ENCODE peak calls at places on chromosome 21, in seven cellular contexts. B is T-helper 1 cell, P is astrocyte of the hippocampus, N is heart right ventricle, Y is sigmoid colon, F is AG08395, C is HEK293T. U is an unnamed sample.

GRCh38 chr21:46388206-46388880 is 64.4 kb downstream of the PCNT start:
- DNase-seq in N (no peak), P (no peak), F (no peak), B (no peak), C (no peak), Y (no peak), U (no peak)

GRCh38 chr21:22965455-22966125 is 1967.4 kb downstream of the NCAM2 start:
- DNase-seq in Y (no peak), B (no peak), C (no peak), N (no peak), F (no peak), P (no peak), U (no peak)

GRCh38 chr21:14383596-14384210 is 757 bp upstream of the HSPA13 start:
- DNase-seq in Y (no peak), N (no peak), C (peak), B (no peak), P (no peak), F (peak), U (peak)

GRCh38 chr21:41894922-41895557 is 15.9 kb upstream of the PRDM15 start:
- DNase-seq in P (peak), N (no peak), B (no peak), F (no peak), Y (peak), C (no peak), U (no peak)

GRCh38 chr21:21001591-21002100 is 3.4 kb downstream of the NCAM2 start:
- DNase-seq in N (no peak), C (no peak), F (no peak), B (no peak), P (no peak), Y (no peak), U (no peak)

GRCh38 chr21:40567511-40567910 is 279.4 kb downstream of the DSCAM start:
- DNase-seq in C (no peak), P (no peak), Y (no peak), F (no peak), B (no peak), N (no peak), U (no peak)

GRCh38 chr21:35333831-35334593 is 284.9 kb upstream of the RUNX1 start:
- DNase-seq in B (no peak), N (no peak), F (peak), C (no peak), Y (no peak), P (no peak), U (peak)

GRCh38 chr21:36820176-36821031 is 121.5 kb downstream of the SIM2 start:
- DNase-seq in F (no peak), N (no peak), P (no peak), C (no peak), Y (no peak), B (no peak), U (no peak)

GRCh38 chr21:16570196-16570595 is 840.4 kb downstream of the USP25 start:
- DNase-seq in B (no peak), N (no peak), C (no peak), Y (no peak), F (no peak), P (peak), U (no peak)

GRCh38 chr21:25561668-25562641 is 45.3 kb downstream of the MRPL39 start:
- DNase-seq in B (peak), N (peak), Y (peak), F (peak), P (peak), C (no peak), U (peak)

GRCh38 chr21:45104560-45104959 is 30.2 kb downstream of the ADARB1 start:
- DNase-seq in B (no peak), Y (no peak), P (peak), F (no peak), N (peak), C (no peak), U (peak)

GRCh38 chr21:29347274-29347681 is 48.6 kb downstream of the BACH1 start:
- DNase-seq in B (no peak), P (no peak), Y (no peak), F (no peak), C (no peak), N (no peak), U (no peak)

GRCh38 chr21:34008618-34009017 is 64.8 kb upstream of the MRPS6 start:
- DNase-seq in Y (no peak), N (no peak), C (no peak), B (no peak), P (no peak), F (no peak), U (no peak)

GRCh38 chr21:45857761-45858160 is 123.8 kb upstream of the COL6A1 start:
- DNase-seq in N (no peak), B (no peak), Y (no peak), P (no peak), C (no peak), F (no peak), U (no peak)

GRCh38 chr21:38291875-38292274 is 35.1 kb downstream of the KCNJ15 start:
- DNase-seq in B (no peak), C (no peak), F (no peak), N (no peak), P (no peak), Y (no peak), U (no peak)

GRCh38 chr21:44657635-44658183 is at the start of gene KRTAP12-3:
- DNase-seq in P (no peak), Y (no peak), N (no peak), B (peak), C (no peak), F (no peak), U (no peak)

GRCh38 chr21:22554690-22555316 is 1556.6 kb downstream of the NCAM2 start:
- DNase-seq in F (no peak), B (no peak), Y (no peak), N (no peak), P (no peak), C (no peak), U (no peak)

GRCh38 chr21:31337086-31337485 is 7.0 kb downstream of the TIAM1 start:
- DNase-seq in B (no peak), N (no peak), C (no peak), P (no peak), Y (no peak), F (no peak), U (no peak)

GRCh38 chr21:39593522-39593921 is 19.2 kb upstream of the B3GALT5 start:
- DNase-seq in B (no peak), Y (no peak), C (no peak), F (no peak), P (no peak), N (no peak), U (no peak)

GRCh38 chr21:25837545-25838263 is 102.9 kb downstream of the GABPA start:
- DNase-seq in C (no peak), F (no peak), Y (no peak), B (no peak), N (no peak), P (peak), U (no peak)

GRCh38 chr21:37891953-37892352 is 24.3 kb downstream of the KCNJ6 start:
- DNase-seq in N (no peak), C (no peak), P (no peak), Y (no peak), F (no peak), B (no peak), U (no peak)

GRCh38 chr21:18114735-18115134 is 129.9 kb upstream of the CHODL start:
- DNase-seq in P (no peak), C (no peak), B (no peak), F (no peak), N (no peak), Y (no peak), U (no peak)

GRCh38 chr21:14259669-14260458 is 43.9 kb downstream of the RBM11 start:
- DNase-seq in Y (no peak), B (no peak), N (no peak), F (peak), C (peak), P (peak), U (peak)

GRCh38 chr21:45818276-45818903 is 163.2 kb upstream of the COL6A1 start:
- DNase-seq in N (no peak), Y (peak), B (no peak), C (no peak), F (peak), P (peak), U (peak)

GRCh38 chr21:36861595-36861883 is 104.9 kb downstream of the HLCS start:
- DNase-seq in N (no peak), C (no peak), B (no peak), Y (no peak), F (no peak), P (no peak), U (no peak)

GRCh38 chr21:34807881-34808568 is 139.2 kb downstream of the CLIC6 start:
- DNase-seq in B (peak), Y (peak), F (peak), N (no peak), P (peak), C (no peak), U (peak)

GRCh38 chr21:43777953-43778352 is 1.8 kb upstream of the CSTB start:
- DNase-seq in P (no peak), B (no peak), C (no peak), N (no peak), Y (no peak), F (no peak), U (no peak)

GRCh38 chr21:42737969-42738590 is 84.7 kb downstream of the PDE9A start:
- DNase-seq in Y (peak), F (no peak), C (no peak), P (no peak), N (peak), B (no peak), U (peak)

U was measured in SW480.